ENCODE peak calls at places on chromosomes 3 and 15, in six cellular contexts. E, I, V, J, Z and A are unnamed samples.

GRCh38 chr3:154971771-154972326 is 108.3 kb upstream of the MME start:
- DNase-seq in E (no peak), I (peak), V (no peak), J (no peak), Z (no peak), A (no peak)

GRCh38 chr3:13420817-13421755 is 964 bp upstream of the NUP210 start:
- DNase-seq in E (peak), I (no peak), V (peak), J (no peak), Z (peak), A (no peak)

GRCh38 chr3:69998759-69999158 is 774 bp upstream of the SAMMSON start:
- DNase-seq in E (no peak), I (no peak), V (no peak), J (no peak), Z (no peak), A (no peak)

GRCh38 chr3:195699860-195700259 is 20.9 kb upstream of the MUC20 start:
- DNase-seq in E (no peak), I (no peak), V (no peak), J (no peak), Z (no peak), A (no peak)

GRCh38 chr3:181363231-181363630 is 348.5 kb upstream of the SOX2 start:
- DNase-seq in E (no peak), I (no peak), V (no peak), J (no peak), Z (no peak), A (no peak)

GRCh38 chr3:4021162-4021561 is 221.9 kb downstream of the LRRN1 start:
- DNase-seq in E (no peak), I (no peak), V (no peak), J (no peak), Z (no peak), A (no peak)

GRCh38 chr3:172859035-172859434 is 108.5 kb downstream of the ECT2 start:
- DNase-seq in E (no peak), I (no peak), V (no peak), J (no peak), Z (no peak), A (no peak)

GRCh38 chr3:135802171-135802570 is 163.4 kb upstream of the PPP2R3A start:
- DNase-seq in E (no peak), I (no peak), V (no peak), J (no peak), Z (no peak), A (no peak)

GRCh38 chr15:36936652-36937051 is 163.7 kb downstream of the MEIS2 start:
- DNase-seq in E (no peak), I (no peak), V (no peak), J (no peak), Z (no peak), A (no peak)

GRCh38 chr15:85443593-85444328 is 63.4 kb downstream of the AKAP13 start:
- DNase-seq in E (no peak), I (peak), V (no peak), J (no peak), Z (no peak), A (peak)

GRCh38 chr3:45105855-45106655 is 40.1 kb downstream of the CDCP1 start:
- DNase-seq in E (peak), I (no peak), V (peak), J (no peak), Z (no peak), A (no peak)

GRCh38 chr3:13407475-13407874 is 12.6 kb downstream of the NUP210 start:
- DNase-seq in E (no peak), I (no peak), V (no peak), J (no peak), Z (no peak), A (no peak)

GRCh38 chr3:64884574-64884973 is 196.8 kb upstream of the ADAMTS9 start:
- DNase-seq in E (no peak), I (no peak), V (no peak), J (no peak), Z (no peak), A (no peak)

GRCh38 chr15:85755471-85755870 is 39.3 kb downstream of the KLHL25 start:
- DNase-seq in E (no peak), I (no peak), V (no peak), J (no peak), Z (no peak), A (no peak)

GRCh38 chr3:26921054-26921453 is 298.5 kb downstream of the LRRC3B start:
- DNase-seq in E (no peak), I (no peak), V (no peak), J (no peak), Z (no peak), A (no peak)

GRCh38 chr15:83320404-83320803 is 35.9 kb upstream of the BNC1 start:
- DNase-seq in E (no peak), I (no peak), V (no peak), J (no peak), Z (no peak), A (no peak)

GRCh38 chr15:77886805-77887448 is 190.6 kb downstream of the TBC1D2B start:
- DNase-seq in E (no peak), I (no peak), V (no peak), J (no peak), Z (no peak), A (no peak)

GRCh38 chr3:138314751-138315150 is 14.9 kb downstream of the NME9 start:
- DNase-seq in E (no peak), I (no peak), V (no peak), J (no peak), Z (no peak), A (no peak)

GRCh38 chr3:157499342-157499963 is 3.8 kb downstream of the VEPH1 start:
- DNase-seq in E (peak), I (no peak), V (no peak), J (no peak), Z (no peak), A (no peak)

GRCh38 chr3:25594007-25594502 is 70.7 kb downstream of the TOP2B start:
- DNase-seq in E (no peak), I (peak), V (no peak), J (no peak), Z (peak), A (peak)

GRCh38 chr3:20060924-20061323 is 20.7 kb downstream of the KAT2B start:
- DNase-seq in E (no peak), I (no peak), V (no peak), J (no peak), Z (no peak), A (no peak)